ENCODE peak calls at places on chromosomes 4 and X, in six cellular contexts. L is A673; B is stromal cell of bone marrow; O is activated effector memory CD4-positive, alpha-beta T cell treated with Interleukin-2 at 50 U/mL for 16 hours; T is kidney epithelial cell; S is T-helper 2 cell. F is an unnamed sample.

GRCh38 chr4:165192500-165192898 is 14.9 kb upstream of the KLHL2 start:
- DNase-seq in B (no peak), S (no peak), T (no peak), L (no peak), O (no peak), F (no peak)

GRCh38 chr4:1512738-1513660 is 106.8 kb upstream of the NKX1-1 start:
- DNase-seq in T (no peak), S (peak; percentile 37), O (peak; percentile 19), L (peak; percentile 54), B (no peak), F (no peak)

GRCh38 chrX:119226431-119226830 is 9.7 kb upstream of the PGRMC1 start:
- DNase-seq in T (no peak), L (no peak), S (no peak), O (no peak), B (no peak), F (no peak)

GRCh38 chr4:1462009-1462767 is 55.9 kb upstream of the NKX1-1 start:
- DNase-seq in O (no peak), L (no peak), T (no peak), B (no peak), S (no peak), F (no peak)

GRCh38 chr4:111854494-111855087 is 290.7 kb upstream of the FAM241A start:
- DNase-seq in B (peak; percentile 9), L (peak; percentile 48), S (no peak), T (no peak), O (no peak), F (no peak)

GRCh38 chrX:40644175-40644574 is 3.2 kb downstream of the CXorf38 start:
- DNase-seq in S (no peak), L (no peak), T (no peak), O (no peak), B (peak; percentile 31), F (no peak)

GRCh38 chrX:150365953-150366911 is 3.1 kb downstream of the MAMLD1 start:
- DNase-seq in L (peak; percentile 80), S (no peak), T (no peak), B (no peak), O (no peak), F (no peak)

GRCh38 chr4:94390804-94391410 is 48.3 kb upstream of the HPGDS start:
- DNase-seq in O (no peak), T (no peak), L (peak; percentile 11), S (no peak), B (no peak), F (no peak)

GRCh38 chr4:16259531-16260246 is 33.4 kb upstream of the TAPT1 start:
- DNase-seq in O (no peak), T (no peak), S (no peak), B (peak; percentile 4), L (no peak), F (no peak)